ENCODE peak calls at places on chromosome X, in six cellular contexts. I is activated CD8-positive, alpha-beta T cell treated with anti-CD3 and anti-CD28 coated beads for 36 hours; K is activated T-cell treated with anti-CD3 and anti-CD28 coated beads, Interleukin-2, amount 50 U/mL, for 4 hours; F is pancreas; G is memory B cell; T is CD8-positive, alpha-beta T cell. B is an unnamed sample.

GRCh38 chrX:7059214-7059838 is 88.2 kb upstream of the STS start:
- ATAC-seq in I (peak), K (peak), F (no peak), G (peak), T (no peak), B (no peak)

GRCh38 chrX:31608651-31609050 is 536.8 kb upstream of the FTHL17 start:
- ATAC-seq in I (no peak), K (no peak), F (no peak), G (no peak), T (no peak), B (no peak)

GRCh38 chrX:66015906-66016689 is 23.8 kb downstream of the VSIG4 start:
- ATAC-seq in I (peak), K (peak), F (no peak), G (peak), T (peak), B (no peak)

GRCh38 chrX:121254336-121254735 is 206.9 kb downstream of the GLUD2 start:
- ATAC-seq in I (no peak), K (no peak), F (no peak), G (no peak), T (no peak), B (no peak)

GRCh38 chrX:1420371-1420770 is 28.5 kb upstream of the SLC25A6 start:
- ATAC-seq in I (no peak), K (no peak), F (no peak), G (no peak), T (no peak), B (no peak)

GRCh38 chrX:40088299-40088625 is 9.5 kb downstream of the BCOR start:
- ATAC-seq in I (no peak), K (no peak), F (no peak), G (no peak), T (no peak), B (no peak)

GRCh38 chrX:12309040-12309732 is 170.9 kb downstream of the FRMPD4 start:
- ATAC-seq in I (no peak), K (no peak), F (no peak), G (no peak), T (no peak), B (no peak)

GRCh38 chrX:128816919-128817318 is 706.4 kb downstream of the SMARCA1 start:
- ATAC-seq in I (no peak), K (no peak), F (no peak), G (no peak), T (no peak), B (no peak)

GRCh38 chrX:50579955-50580354 is 109.3 kb upstream of the DGKK start:
- ATAC-seq in I (no peak), K (no peak), F (peak), G (peak), T (no peak), B (no peak)

B was measured in gastroesophageal sphincter.